ENCODE peak calls at places on chromosomes 16 and 17, in five cellular contexts. N, R, Y, S and A are unnamed samples.
A peak's percentile ranks its signal among the peaks of the same experiment; 100 is the strongest.

GRCh38 chr17:55496094-55496881 is 15.0 kb downstream of the SMIM36 start:
- DNase-seq in N (peak; percentile 89), R (no peak), Y (no peak), S (no peak), A (no peak)

GRCh38 chr16:49674255-49674980 is 181.5 kb downstream of the ZNF423 start:
- DNase-seq in N (no peak), R (no peak), Y (no peak), S (no peak), A (no peak)

GRCh38 chr17:77436058-77436442 is 295.3 kb downstream of the SEC14L1 start:
- DNase-seq in N (peak; percentile 83), R (no peak), Y (no peak), S (no peak), A (no peak)

GRCh38 chr16:64711026-64711425 is 410.8 kb downstream of the CDH11 start:
- DNase-seq in N (no peak), R (no peak), Y (no peak), S (no peak), A (no peak)

GRCh38 chr16:28317040-28317880 is 24.9 kb downstream of the SBK1 start:
- DNase-seq in N (peak; percentile 49), R (peak; percentile 62), Y (peak; percentile 80), S (no peak), A (no peak)

GRCh38 chr17:12965988-12966387 is 51.8 kb downstream of the ELAC2 start:
- DNase-seq in N (no peak), R (no peak), Y (no peak), S (no peak), A (no peak)

GRCh38 chr17:1312261-1312870 is 32.9 kb downstream of the TRARG1 start:
- DNase-seq in N (no peak), R (no peak), Y (no peak), S (no peak), A (no peak)

GRCh38 chr17:45229681-45230409 is 8.2 kb downstream of the FMNL1 start:
- DNase-seq in N (no peak), R (no peak), Y (peak; percentile 41), S (no peak), A (no peak)

GRCh38 chr17:19533036-19533717 is 477 bp upstream of the SLC47A1 start:
- DNase-seq in N (no peak), R (no peak), Y (no peak), S (no peak), A (no peak)

GRCh38 chr16:30660424-30661251 is 2.4 kb downstream of the FBRS start:
- DNase-seq in N (no peak), R (peak; percentile 63), Y (peak; percentile 89), S (no peak), A (no peak)

GRCh38 chr17:4733073-4733531 is 1.9 kb downstream of the MED11 start:
- DNase-seq in N (no peak), R (no peak), Y (no peak), S (no peak), A (no peak)

GRCh38 chr16:67959520-67959919 is 8.9 kb downstream of the SLC12A4 start:
- DNase-seq in N (peak; percentile 76), R (no peak), Y (no peak), S (peak; percentile 68), A (no peak)

GRCh38 chr17:46977348-46977747 is 1.7 kb downstream of the RPRML start:
- DNase-seq in N (peak; percentile 27), R (no peak), Y (no peak), S (no peak), A (peak; percentile 45)

GRCh38 chr17:40564883-40565744 is at the start of gene CCR7:
- DNase-seq in N (no peak), R (peak; percentile 81), Y (peak; percentile 80), S (no peak), A (no peak)

GRCh38 chr16:2450535-2450934 is 9.4 kb upstream of the TEDC2 start:
- DNase-seq in N (no peak), R (no peak), Y (no peak), S (no peak), A (no peak)